ENCODE peak calls at places on chromosomes 3 and 15, in five cellular contexts. X is K562, K is SK-N-SH, H is HepG2, D is GM12878. J is an unnamed sample.

GRCh38 chr15:60859996-60860494 is 369.1 kb downstream of the RORA start:
- DNase-seq in X (no peak), K (no peak), H (no peak), D (no peak), J (no peak)

GRCh38 chr3:535566-536416 is 339.2 kb downstream of the CHL1 start:
- DNase-seq in X (no peak), K (peak), H (no peak), D (no peak), J (no peak)

GRCh38 chr3:46677096-46677702 is 16.3 kb downstream of the ALS2CL start:
- DNase-seq in X (no peak), K (no peak), H (no peak), D (no peak), J (no peak)

GRCh38 chr3:113802795-113803455 is 35.7 kb upstream of the GRAMD1C start:
- DNase-seq in X (no peak), K (no peak), H (no peak), D (no peak), J (no peak)

GRCh38 chr15:63065262-63066234 is 23.0 kb downstream of the TPM1 start:
- DNase-seq in X (no peak), K (no peak), H (no peak), D (no peak), J (no peak)

GRCh38 chr3:101038880-101039279 is 45.7 kb upstream of the ABI3BP start:
- DNase-seq in X (no peak), K (no peak), H (no peak), D (no peak), J (no peak)

GRCh38 chr3:21779909-21780308 is 28.9 kb upstream of the ZNF385D start:
- DNase-seq in X (no peak), K (no peak), H (no peak), D (no peak), J (no peak)

GRCh38 chr15:79311901-79312553 is 1.1 kb downstream of the TMED3 start:
- DNase-seq in X (no peak), K (peak), H (no peak), D (peak), J (no peak)

GRCh38 chr15:23566070-23567050 is 886 bp downstream of the MKRN3 start:
- DNase-seq in X (peak), K (peak), H (peak), D (no peak), J (peak)

GRCh38 chr3:30520695-30521094 is 85.7 kb upstream of the TGFBR2 start:
- DNase-seq in X (no peak), K (no peak), H (no peak), D (no peak), J (no peak)

GRCh38 chr3:30518872-30519271 is 87.5 kb upstream of the TGFBR2 start:
- DNase-seq in X (no peak), K (no peak), H (no peak), D (no peak), J (no peak)

GRCh38 chr3:30518201-30518864 is 88.1 kb upstream of the TGFBR2 start:
- DNase-seq in X (no peak), K (no peak), H (peak), D (no peak), J (no peak)

GRCh38 chr3:30523366-30523765 is 83.0 kb upstream of the TGFBR2 start:
- DNase-seq in X (no peak), K (no peak), H (no peak), D (no peak), J (no peak)

GRCh38 chr3:30521156-30521555 is 85.2 kb upstream of the TGFBR2 start:
- DNase-seq in X (no peak), K (no peak), H (no peak), D (no peak), J (no peak)
- TF ChIP-seq ZBTB33 in X (no peak), K (no peak), H (no peak), D (no peak), J (no peak)

GRCh38 chr3:49673715-49674490 is at the start of gene APEH:
- DNase-seq in X (peak), K (peak), H (peak), D (peak), J (peak)

GRCh38 chr3:49673131-49673714 is 928 bp upstream of the APEH start:
- DNase-seq in X (no peak), K (no peak), H (peak), D (no peak), J (peak)

GRCh38 chr3:49669352-49669751 is 4.8 kb upstream of the APEH start:
- DNase-seq in X (no peak), K (no peak), H (no peak), D (no peak), J (no peak)

GRCh38 chr3:49670940-49671290 is 3.2 kb upstream of the APEH start:
- DNase-seq in X (no peak), K (no peak), H (no peak), D (no peak), J (no peak)

DNA sequence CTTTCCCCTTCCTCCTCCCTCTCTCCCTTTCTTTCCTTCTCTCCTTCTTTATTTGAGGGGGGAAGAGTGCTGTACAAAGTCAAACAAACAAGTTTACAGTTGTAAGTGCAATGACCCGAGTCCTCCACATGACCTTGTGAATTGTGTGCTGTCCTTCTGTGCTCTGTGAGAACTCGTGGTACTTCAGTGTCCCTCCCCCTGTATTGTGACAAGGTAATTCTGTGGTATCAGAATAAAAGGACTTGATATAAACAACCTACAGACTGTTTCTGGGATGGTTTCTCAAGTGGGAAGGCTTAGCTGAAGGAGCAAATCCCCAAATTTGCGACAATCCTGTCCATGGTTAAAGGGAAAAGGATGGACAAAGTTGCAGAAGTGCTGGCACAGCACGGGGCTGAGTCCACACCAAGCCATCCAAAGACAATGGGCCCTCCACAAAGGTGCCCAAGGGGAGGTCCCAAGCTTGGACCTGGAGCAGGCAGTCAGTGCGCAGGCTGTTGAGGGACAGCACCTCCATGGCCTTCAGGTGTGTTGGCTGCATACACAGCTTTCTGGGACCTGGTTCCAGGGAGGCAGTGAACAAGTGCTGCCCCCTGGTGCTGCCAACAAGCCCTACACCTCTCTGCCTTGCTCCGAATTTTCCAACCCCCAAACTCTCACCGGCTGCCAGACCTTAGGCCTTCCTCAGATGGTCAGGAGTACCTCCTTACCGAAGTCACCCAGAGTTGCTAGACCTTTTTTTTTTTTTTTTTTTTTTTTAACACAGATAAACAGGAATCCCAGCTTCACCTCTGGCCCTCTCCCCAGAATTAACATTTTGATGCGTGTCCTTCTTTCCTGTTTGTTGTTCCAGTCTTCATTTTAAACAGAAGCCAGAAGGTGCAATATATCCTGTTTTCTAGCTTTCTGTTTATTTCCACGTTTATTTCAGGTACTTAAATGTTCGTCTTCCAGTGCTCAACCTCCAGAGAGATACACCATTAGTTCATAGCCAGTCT is 2.6 kb upstream of the APEH start:
- DNase-seq in X (peak), K (peak), H (peak), D (peak), J (peak)
- TF ChIP-seq REST in X (no peak), K (no peak), H (no peak), D (no peak), J (no peak)

GRCh38 chr15:92076536-92076935 is 223.0 kb downstream of the SLCO3A1 start:
- DNase-seq in X (no peak), K (no peak), H (no peak), D (no peak), J (no peak)

GRCh38 chr15:92079647-92080255 is 226.2 kb downstream of the SLCO3A1 start:
- DNase-seq in X (no peak), K (no peak), H (no peak), D (no peak), J (no peak)

GRCh38 chr15:92077353-92078080 is 224.0 kb downstream of the SLCO3A1 start:
- DNase-seq in X (peak), K (peak), H (peak), D (no peak), J (peak)

GRCh38 chr15:92078270-92078669 is 224.8 kb downstream of the SLCO3A1 start:
- DNase-seq in X (no peak), K (no peak), H (no peak), D (no peak), J (no peak)

GRCh38 chr15:92079047-92079446 is 225.5 kb downstream of the SLCO3A1 start:
- DNase-seq in X (peak), K (peak), H (peak), D (no peak), J (peak)
- H2AFZ ChIP-seq in X (no peak), K (no peak), H (no peak), D (no peak), J (no peak)

GRCh38 chr3:193344471-193344870 is 34.1 kb downstream of the ATP13A5 start:
- DNase-seq in X (no peak), K (no peak), H (no peak), D (no peak), J (no peak)
- TF ChIP-seq ZBTB33 in X (no peak), K (no peak), H (no peak), D (no peak), J (no peak)

J was measured in HCT116.